ENCODE peak calls at places on chromosomes 16 and 17, in eight cellular contexts. M is body of pancreas, F is ovary, Q is uterus, S is mucosa of descending colon, Z is HCT116, K is prostate gland, X is activated B cell treated with CpG ODN at 0.5 μM for 24 hours. G is an unnamed sample.

GRCh38 chr17:2435852-2436251 is 35.0 kb upstream of the MNT start:
- DNase-seq in M (peak; percentile 62), F (no peak), Q (no peak), S (no peak), Z (no peak), K (no peak), X (no peak), G (no peak)

GRCh38 chr16:78560997-78561396 is 461.5 kb downstream of the WWOX start:
- DNase-seq in M (no peak), F (no peak), Q (no peak), S (no peak), Z (no peak), K (no peak), X (no peak), G (no peak)

GRCh38 chr16:84466692-84467091 is 37.8 kb downstream of the MEAK7 start:
- DNase-seq in M (no peak), F (no peak), Q (no peak), S (no peak), Z (no peak), K (no peak), X (no peak), G (no peak)

GRCh38 chr16:57564571-57565270 is 22.3 kb downstream of the ADGRG5 start:
- DNase-seq in M (no peak), F (no peak), Q (no peak), S (no peak), Z (no peak), K (no peak), X (no peak), G (no peak)

GRCh38 chr17:49227436-49228261 is 2.9 kb downstream of the PHOSPHO1 start:
- DNase-seq in M (peak; percentile 77), F (peak; percentile 51), Q (peak; percentile 66), S (peak; percentile 89), Z (peak; percentile 66), K (peak; percentile 61), X (peak; percentile 65), G (peak; percentile 77)

GRCh38 chr16:65763640-65764305 is 602.7 kb upstream of the CDH5 start:
- DNase-seq in M (no peak), F (no peak), Q (no peak), S (no peak), Z (no peak), K (no peak), X (no peak), G (no peak)

GRCh38 chr17:48012151-48012520 is 25.5 kb downstream of the COPZ2 start:
- DNase-seq in M (peak; percentile 54), F (no peak), Q (no peak), S (peak; percentile 40), Z (no peak), K (no peak), X (peak; percentile 62), G (peak; percentile 50)

GRCh38 chr17:1022278-1023024 is 25.5 kb downstream of the TIMM22 start:
- DNase-seq in M (no peak), F (no peak), Q (no peak), S (no peak), Z (no peak), K (no peak), X (no peak), G (no peak)

GRCh38 chr17:69870751-69871199 is 204.2 kb upstream of the KCNJ16 start:
- DNase-seq in M (no peak), F (no peak), Q (no peak), S (no peak), Z (no peak), K (peak; percentile 13), X (no peak), G (no peak)

GRCh38 chr16:31168848-31169247 is 11.1 kb upstream of the FUS start:
- DNase-seq in M (no peak), F (no peak), Q (no peak), S (no peak), Z (no peak), K (no peak), X (no peak), G (no peak)

GRCh38 chr16:78607465-78607864 is 508.0 kb downstream of the WWOX start:
- DNase-seq in M (no peak), F (no peak), Q (peak; percentile 49), S (no peak), Z (no peak), K (no peak), X (no peak), G (no peak)

GRCh38 chr16:56202036-56202435 is 10.7 kb downstream of the GNAO1 start:
- DNase-seq in M (no peak), F (no peak), Q (no peak), S (no peak), Z (no peak), K (no peak), X (no peak), G (no peak)

GRCh38 chr17:83152745-83153611 is 73.6 kb downstream of the METRNL start:
- DNase-seq in M (no peak), F (no peak), Q (no peak), S (peak; percentile 45), Z (no peak), K (no peak), X (no peak), G (no peak)

GRCh38 chr17:58344791-58345157 is 7.2 kb downstream of the SUPT4H1 start:
- DNase-seq in M (no peak), F (no peak), Q (no peak), S (no peak), Z (no peak), K (no peak), X (no peak), G (no peak)

GRCh38 chr17:49787932-49788442 is 494 bp upstream of the KAT7 start:
- DNase-seq in M (no peak), F (peak; percentile 38), Q (no peak), S (peak; percentile 38), Z (no peak), K (no peak), X (peak; percentile 24), G (no peak)

GRCh38 chr17:44321246-44322120 is 3.1 kb downstream of the SLC25A39 start:
- DNase-seq in M (no peak), F (no peak), Q (no peak), S (no peak), Z (no peak), K (no peak), X (no peak), G (no peak)

GRCh38 chr17:60909405-60909804 is 231.8 kb downstream of the BCAS3 start:
- DNase-seq in M (no peak), F (no peak), Q (no peak), S (no peak), Z (no peak), K (no peak), X (no peak), G (no peak)

GRCh38 chr17:77379837-77380236 is 239.1 kb downstream of the SEC14L1 start:
- DNase-seq in M (no peak), F (no peak), Q (no peak), S (no peak), Z (no peak), K (no peak), X (no peak), G (no peak)

GRCh38 chr17:77376795-77377751 is 236.3 kb downstream of the SEC14L1 start:
- DNase-seq in M (peak; percentile 79), F (peak; percentile 66), Q (peak; percentile 56), S (no peak), Z (no peak), K (peak; percentile 50), X (no peak), G (no peak)

GRCh38 chr17:77379065-77379428 is 238.3 kb downstream of the SEC14L1 start:
- DNase-seq in M (no peak), F (no peak), Q (no peak), S (no peak), Z (no peak), K (no peak), X (no peak), G (no peak)

GRCh38 chr17:77377836-77378235 is 237.1 kb downstream of the SEC14L1 start:
- DNase-seq in M (no peak), F (no peak), Q (no peak), S (no peak), Z (no peak), K (no peak), X (no peak), G (no peak)

GRCh38 chr17:77378318-77379064 is 237.7 kb downstream of the SEC14L1 start:
- DNase-seq in M (no peak), F (no peak), Q (no peak), S (no peak), Z (no peak), K (no peak), X (no peak), G (no peak)
- TF ChIP-seq CTCF in M (no peak), F (no peak), Q (no peak), S (no peak), Z (no peak), K (no peak), X (no peak), G (no peak)

DNA sequence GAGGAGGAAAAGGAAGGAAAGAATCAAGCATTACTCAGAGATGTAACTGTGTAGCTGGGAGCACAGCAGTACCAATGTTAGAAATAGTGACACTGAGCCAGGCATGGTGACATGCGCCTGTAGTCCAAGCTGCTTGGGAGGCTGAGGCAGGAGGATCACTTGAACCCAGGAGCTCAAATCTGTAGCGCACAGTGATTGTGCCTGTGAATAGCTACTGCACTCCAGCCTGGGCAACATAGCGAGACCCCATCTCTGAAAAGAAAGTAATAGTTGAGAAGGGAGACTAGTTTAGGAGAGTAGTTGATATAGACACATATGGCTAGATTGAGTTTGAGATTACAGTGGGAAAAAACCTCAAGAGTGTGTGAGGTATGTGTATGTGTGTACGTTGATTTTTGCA is 17.8 kb downstream of the MAP3K3 start:
- DNase-seq in M (no peak), F (no peak), Q (no peak), S (no peak), Z (no peak), K (no peak), X (no peak), G (no peak)
- TF ChIP-seq CTCF in M (no peak), F (no peak), Q (no peak), S (no peak), Z (no peak), K (no peak), X (no peak), G (no peak)

DNA sequence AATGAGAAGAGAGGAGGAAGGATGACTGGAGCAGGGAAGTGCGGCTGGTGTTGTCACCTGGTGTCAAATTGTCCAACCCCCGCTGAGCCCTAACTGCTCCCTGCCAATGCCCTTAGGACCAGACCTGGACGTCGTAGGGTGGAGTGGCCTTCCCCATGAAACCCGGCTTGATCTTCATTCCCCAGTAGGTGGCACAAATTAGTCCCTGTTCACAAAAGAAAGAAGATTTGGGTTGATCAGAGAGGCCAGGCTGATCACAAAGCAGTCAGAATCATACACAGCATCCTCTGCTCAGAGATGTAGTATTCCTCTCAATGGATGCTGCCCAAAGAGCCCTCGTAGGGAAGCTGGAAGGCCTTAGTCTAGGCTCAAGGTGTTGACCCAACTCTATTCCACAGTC is 60.2 kb downstream of the ACSM1 start:
- DNase-seq in M (no peak), F (no peak), Q (no peak), S (no peak), Z (no peak), K (no peak), X (no peak), G (no peak)
- TF ChIP-seq CTCF in M (no peak), F (no peak), Q (no peak), S (no peak), Z (no peak), K (no peak), X (no peak), G (no peak)

DNA sequence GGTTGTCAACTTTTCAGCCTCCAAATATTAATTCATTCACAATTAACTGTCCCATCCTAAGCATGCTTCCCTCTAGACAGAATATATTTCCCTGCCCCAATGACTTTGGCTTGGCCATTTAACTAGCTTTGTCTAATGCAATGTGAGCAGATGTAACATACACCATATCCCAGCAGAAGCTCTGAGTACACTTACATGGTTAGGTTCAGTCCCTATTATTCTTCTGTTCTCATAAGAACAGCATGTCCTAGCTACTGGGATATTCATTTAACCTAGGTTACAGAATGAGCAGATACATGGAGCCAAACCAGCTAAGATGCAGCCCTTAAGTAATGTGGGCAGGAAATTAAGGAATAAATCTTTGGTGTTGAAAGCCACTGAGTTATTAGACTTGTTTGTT is 31.8 kb downstream of the MED13 start:
- DNase-seq in M (no peak), F (no peak), Q (no peak), S (no peak), Z (no peak), K (no peak), X (no peak), G (no peak)
- TF ChIP-seq CTCF in M (no peak), F (no peak), Q (no peak), S (no peak), Z (no peak), K (no peak), X (no peak), G (no peak)

G was measured in mesothelial cell of epicardium.